ENCODE peak calls at places on chromosomes 5 and 9, in ten cellular contexts. J is uterus, W is GM20000, P is transverse colon, V is activated B cell treated with CpG ODN at 0.5 μM for 24 hours, R is stomach, S is mucosa of descending colon, Q is astrocyte of the cerebellum, N is pancreas, K is GM10248. L is an unnamed sample.

GRCh38 chr9:5188060-5188707 is 2.7 kb upstream of the INSL6 start:
- DNase-seq in J (no peak), W (no peak), P (no peak), V (no peak), R (no peak), S (no peak), Q (no peak), N (peak; percentile 20), K (no peak), L (no peak)

GRCh38 chr5:68421667-68422220 is 206.2 kb downstream of the PIK3R1 start:
- DNase-seq in J (no peak), W (no peak), P (no peak), V (no peak), R (no peak), S (no peak), Q (no peak), N (no peak), K (no peak), L (no peak)

GRCh38 chr5:136364307-136364706 is 1.0 kb downstream of the TRPC7 start:
- DNase-seq in J (no peak), W (no peak), P (no peak), V (no peak), R (no peak), S (no peak), Q (no peak), N (no peak), K (no peak), L (no peak)

GRCh38 chr5:72654231-72654630 is 147.0 kb upstream of the ZNF366 start:
- DNase-seq in J (no peak), W (no peak), P (no peak), V (no peak), R (no peak), S (no peak), Q (no peak), N (no peak), K (no peak), L (no peak)

GRCh38 chr5:10329808-10330481 is 22.2 kb upstream of the CMBL start:
- DNase-seq in J (no peak), W (no peak), P (no peak), V (no peak), R (peak; percentile 74), S (no peak), Q (no peak), N (no peak), K (no peak), L (no peak)

GRCh38 chr9:71885467-71885866 is 25.5 kb downstream of the ABHD17B start:
- DNase-seq in J (no peak), W (no peak), P (no peak), V (no peak), R (no peak), S (no peak), Q (no peak), N (no peak), K (no peak), L (no peak)

GRCh38 chr9:115551396-115551795 is 433.4 kb upstream of the TNC start:
- DNase-seq in J (no peak), W (no peak), P (no peak), V (no peak), R (no peak), S (no peak), Q (no peak), N (no peak), K (no peak), L (no peak)

GRCh38 chr9:123928471-123929176 is 1.3 kb downstream of the DENND1A start:
- DNase-seq in J (no peak), W (peak; percentile 50), P (no peak), V (no peak), R (no peak), S (no peak), Q (no peak), N (no peak), K (no peak), L (no peak)

GRCh38 chr5:142977363-142978051 is 207.3 kb downstream of the ARHGAP26 start:
- DNase-seq in J (no peak), W (no peak), P (no peak), V (no peak), R (no peak), S (no peak), Q (peak; percentile 68), N (no peak), K (peak; percentile 24), L (no peak)

DNA sequence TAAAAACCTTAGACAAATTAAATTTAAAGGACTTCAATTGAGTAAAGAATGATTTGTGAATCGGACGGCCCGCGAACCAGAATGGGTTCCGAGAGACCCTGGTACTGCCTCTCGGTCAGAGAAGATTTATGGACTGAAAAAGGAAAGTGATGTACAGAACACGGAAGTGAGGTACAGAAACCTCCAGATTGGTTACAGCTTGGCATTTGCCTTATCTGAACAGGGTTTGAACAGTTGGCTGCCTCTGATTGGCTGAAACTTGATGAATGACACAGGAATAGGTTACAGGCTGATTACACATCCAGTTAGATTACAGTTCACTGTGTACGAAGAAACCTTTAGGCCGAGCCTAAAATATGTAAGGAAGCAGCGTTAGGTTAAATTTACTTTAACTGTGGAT is 156.5 kb upstream of the EGFLAM start:
- DNase-seq in J (no peak), W (no peak), P (no peak), V (no peak), R (no peak), S (no peak), Q (no peak), N (no peak), K (no peak), L (no peak)
- TF ChIP-seq CTCF in J (no peak), W (no peak), P (no peak), V (no peak), R (no peak), S (no peak), Q (no peak), N (no peak), K (no peak), L (no peak)

GRCh38 chr5:77957-78804 is 13.8 kb upstream of the PLEKHG4B start:
- DNase-seq in J (no peak), W (no peak), P (no peak), V (no peak), R (peak; percentile 73), S (no peak), Q (peak; percentile 75), N (peak; percentile 37), K (peak; percentile 35), L (peak; percentile 66)
- TF ChIP-seq CTCF in J (no peak), W (peak; percentile 1), P (no peak), V (no peak), R (no peak), S (no peak), Q (no peak), N (no peak), K (peak; percentile 35), L (peak; percentile 54)

GRCh38 chr9:117409321-117409720 is 5.5 kb downstream of the ASTN2 start:
- DNase-seq in J (no peak), W (no peak), P (no peak), V (no peak), R (no peak), S (no peak), Q (no peak), N (no peak), K (no peak), L (no peak)

GRCh38 chr9:117413346-117414219 is 1.3 kb downstream of the ASTN2 start:
- DNase-seq in J (no peak), W (peak; percentile 23), P (no peak), V (no peak), R (no peak), S (no peak), Q (no peak), N (peak; percentile 68), K (peak; percentile 14), L (no peak)

GRCh38 chr9:117412841-117413240 is 2.0 kb downstream of the ASTN2 start:
- DNase-seq in J (no peak), W (no peak), P (no peak), V (no peak), R (no peak), S (no peak), Q (no peak), N (peak; percentile 66), K (peak; percentile 22), L (no peak)

GRCh38 chr9:117412006-117412715 is 2.7 kb downstream of the ASTN2 start:
- DNase-seq in J (no peak), W (no peak), P (no peak), V (no peak), R (no peak), S (peak; percentile 34), Q (no peak), N (peak; percentile 60), K (peak; percentile 9), L (no peak)

DNA sequence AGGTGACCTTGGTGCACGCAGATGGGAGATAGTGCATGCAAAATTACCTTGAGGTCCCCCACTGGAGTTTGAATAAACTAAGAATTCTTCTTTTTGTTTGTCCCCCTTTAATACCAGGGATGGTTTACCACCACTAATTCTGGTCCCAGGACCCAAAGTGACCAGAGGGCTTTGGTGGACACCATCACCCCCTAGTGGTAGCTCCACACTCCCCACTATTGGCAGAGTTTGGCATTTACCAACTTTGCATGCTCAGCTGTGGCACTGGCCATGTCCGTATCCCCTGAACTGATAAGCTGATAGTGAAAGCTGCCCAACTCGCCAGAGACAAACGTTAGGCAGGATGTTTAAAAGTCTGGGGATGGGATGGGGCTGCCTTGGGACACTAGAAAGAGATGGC is 3.3 kb downstream of the ASTN2 start:
- DNase-seq in J (no peak), W (peak; percentile 56), P (no peak), V (no peak), R (peak; percentile 71), S (no peak), Q (peak; percentile 2), N (peak; percentile 64), K (peak; percentile 41), L (no peak)
- TF ChIP-seq CTCF in J (no peak), W (peak; percentile 50), P (peak; percentile 30), V (no peak), R (no peak), S (peak; percentile 31), Q (peak; percentile 85), N (peak; percentile 67), K (peak; percentile 49), L (peak; percentile 82)

GRCh38 chr9:136856541-136857141 is 4.5 kb downstream of the MAMDC4 start:
- DNase-seq in J (no peak), W (no peak), P (peak; percentile 11), V (no peak), R (peak; percentile 25), S (no peak), Q (no peak), N (peak; percentile 72), K (no peak), L (no peak)
- TF ChIP-seq CTCF in J (no peak), W (no peak), P (no peak), V (no peak), R (no peak), S (no peak), Q (peak; percentile 8), N (no peak), K (no peak), L (no peak)

L was measured in type B pancreatic cell.